ENCODE peak calls at places on chromosomes 3 and 15, in seven cellular contexts. I is IMR-90, P is H9, B is neuronal stem cell, Z is mesendoderm, D is trophoblast cell, L is H1. R is an unnamed sample.

GRCh38 chr15:22979069-22979698 is 984 bp downstream of the CYFIP1 start:
- DNase-seq in I (peak), P (peak), B (peak), Z (peak), D (peak), L (peak), R (peak)

GRCh38 chr15:71654714-71655174 is 155.6 kb upstream of the NR2E3 start:
- DNase-seq in I (no peak), P (no peak), B (no peak), Z (no peak), D (no peak), L (no peak), R (no peak)

GRCh38 chr3:170418422-170419300 is at the start of gene CLDN11:
- DNase-seq in I (peak), P (peak), B (no peak), Z (peak), D (no peak), L (peak), R (peak)

GRCh38 chr3:63128380-63128779 is 149.7 kb upstream of the SYNPR start:
- DNase-seq in I (no peak), P (peak), B (no peak), Z (peak), D (no peak), L (no peak), R (no peak)

GRCh38 chr3:112671930-112672715 is 31.2 kb upstream of the CCDC80 start:
- DNase-seq in I (peak), P (no peak), B (no peak), Z (peak), D (peak), L (no peak), R (peak)

GRCh38 chr3:58266577-58266976 is 29.0 kb downstream of the ABHD6 start:
- DNase-seq in I (no peak), P (no peak), B (no peak), Z (no peak), D (no peak), L (no peak), R (no peak)

GRCh38 chr3:171862993-171863521 is 19.9 kb downstream of the TMEM212 start:
- DNase-seq in I (peak), P (no peak), B (no peak), Z (no peak), D (peak), L (no peak), R (peak)

GRCh38 chr3:133895208-133896001 is at the start of gene RAB6B:
- DNase-seq in I (peak), P (peak), B (peak), Z (peak), D (peak), L (peak), R (peak)

GRCh38 chr15:40511472-40512133 is 40.8 kb downstream of the CHST14 start:
- DNase-seq in I (no peak), P (peak), B (no peak), Z (peak), D (peak), L (peak), R (peak)

GRCh38 chr3:188749010-188749617 is 422.7 kb upstream of the TPRG1 start:
- DNase-seq in I (no peak), P (peak), B (peak), Z (peak), D (peak), L (peak), R (no peak)

GRCh38 chr15:58458076-58458475 is 26.3 kb downstream of the LIPC start:
- DNase-seq in I (no peak), P (no peak), B (no peak), Z (no peak), D (no peak), L (no peak), R (peak)

GRCh38 chr3:151838574-151839312 is 24.8 kb downstream of the AADAC start:
- DNase-seq in I (peak), P (peak), B (peak), Z (peak), D (peak), L (no peak), R (peak)

GRCh38 chr15:85331666-85332261 is 48.6 kb upstream of the AKAP13 start:
- DNase-seq in I (no peak), P (no peak), B (no peak), Z (no peak), D (no peak), L (no peak), R (no peak)

GRCh38 chr3:180571831-180572578 is 30.0 kb upstream of the TTC14 start:
- DNase-seq in I (no peak), P (no peak), B (no peak), Z (peak), D (no peak), L (no peak), R (no peak)

GRCh38 chr15:99686290-99686689 is 46.9 kb downstream of the LYSMD4 start:
- DNase-seq in I (no peak), P (no peak), B (no peak), Z (peak), D (no peak), L (no peak), R (no peak)

GRCh38 chr15:78988361-78988911 is 43.6 kb upstream of the CTSH start:
- DNase-seq in I (peak), P (no peak), B (no peak), Z (peak), D (peak), L (no peak), R (peak)

GRCh38 chr3:115836944-115837343 is 213.6 kb downstream of the GAP43 start:
- DNase-seq in I (peak), P (no peak), B (no peak), Z (peak), D (peak), L (no peak), R (peak)

GRCh38 chr3:157156844-157157635 is 2.9 kb downstream of the CCNL1 start:
- DNase-seq in I (peak), P (no peak), B (no peak), Z (peak), D (peak), L (no peak), R (peak)

GRCh38 chr3:134839422-134839821 is 44.4 kb downstream of the EPHB1 start:
- DNase-seq in I (no peak), P (no peak), B (no peak), Z (no peak), D (no peak), L (no peak), R (no peak)

GRCh38 chr15:75407083-75407482 is 38.7 kb upstream of the MAN2C1 start:
- DNase-seq in I (no peak), P (no peak), B (no peak), Z (no peak), D (no peak), L (no peak), R (no peak)
- H2BK5ac ChIP-seq in I (no peak), P (no peak), B (no peak), Z (no peak), D (no peak), L (no peak), R (no peak)

GRCh38 chr3:87333393-87333892 is 57.1 kb upstream of the POU1F1 start:
- DNase-seq in I (peak), P (no peak), B (no peak), Z (peak), D (peak), L (no peak), R (peak)

GRCh38 chr3:87336761-87337160 is 60.4 kb upstream of the POU1F1 start:
- DNase-seq in I (no peak), P (no peak), B (no peak), Z (no peak), D (no peak), L (no peak), R (no peak)

GRCh38 chr3:87332789-87333188 is 56.4 kb upstream of the POU1F1 start:
- DNase-seq in I (no peak), P (no peak), B (no peak), Z (no peak), D (no peak), L (no peak), R (no peak)

GRCh38 chr3:87335931-87336330 is 59.5 kb upstream of the POU1F1 start:
- DNase-seq in I (no peak), P (no peak), B (no peak), Z (no peak), D (no peak), L (no peak), R (no peak)
- H2BK5ac ChIP-seq in I (no peak), P (no peak), B (no peak), Z (no peak), D (no peak), L (no peak), R (no peak)

GRCh38 chr3:11768604-11769003 is 78.1 kb downstream of the TAMM41 start:
- DNase-seq in I (no peak), P (no peak), B (no peak), Z (no peak), D (peak), L (no peak), R (no peak)

GRCh38 chr3:11770105-11770476 is 76.6 kb downstream of the TAMM41 start:
- DNase-seq in I (no peak), P (no peak), B (no peak), Z (no peak), D (peak), L (peak), R (no peak)

GRCh38 chr3:11774296-11774877 is 72.3 kb downstream of the TAMM41 start:
- DNase-seq in I (peak), P (peak), B (peak), Z (peak), D (peak), L (peak), R (peak)

GRCh38 chr3:11769704-11770103 is 77.0 kb downstream of the TAMM41 start:
- DNase-seq in I (no peak), P (no peak), B (no peak), Z (no peak), D (peak), L (no peak), R (no peak)

DNA sequence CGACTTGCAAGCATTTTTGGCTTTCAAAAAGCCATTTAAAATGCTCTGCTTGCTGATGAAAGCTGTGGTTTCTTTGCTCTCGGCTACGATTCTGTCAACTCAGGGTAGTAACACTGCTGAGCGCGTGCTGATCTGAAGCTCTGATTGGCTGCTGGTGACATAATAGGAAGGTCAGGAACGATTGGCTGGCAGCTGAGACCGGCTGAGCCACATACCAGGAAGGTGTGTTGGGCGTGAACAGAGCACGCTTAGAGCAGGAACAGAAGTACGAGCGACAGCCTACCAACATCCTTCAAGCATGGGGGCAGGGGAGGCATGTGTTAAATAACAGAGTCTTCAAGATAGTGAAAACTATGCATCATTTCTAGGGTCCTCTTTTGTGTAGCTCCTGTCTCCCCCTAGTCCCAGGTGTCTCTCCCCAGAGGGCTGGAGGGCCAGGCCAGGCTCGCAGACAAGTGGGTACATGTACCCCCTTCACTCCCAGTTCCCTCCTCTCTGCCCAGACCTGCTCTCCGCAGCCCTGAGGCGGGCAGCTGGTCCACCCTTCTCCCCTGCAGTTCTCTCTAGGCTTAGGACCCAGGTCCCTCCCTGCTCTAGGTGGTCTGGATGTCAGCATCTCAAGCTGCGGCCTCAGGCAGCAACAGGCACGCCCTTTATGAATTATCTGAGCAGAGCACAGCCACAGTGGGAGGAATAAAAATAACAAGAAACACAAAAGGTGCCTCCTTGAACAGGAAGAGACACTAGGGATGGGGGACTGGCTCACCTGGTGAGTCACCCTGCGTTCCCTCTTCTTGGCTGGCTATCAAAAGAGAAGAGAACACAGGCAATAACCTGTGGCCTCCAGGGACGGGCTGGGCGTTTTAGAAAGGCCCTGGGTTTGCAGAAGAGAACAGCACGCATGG is 76.0 kb downstream of the TAMM41 start:
- DNase-seq in I (peak), P (peak), B (peak), Z (peak), D (peak), L (peak), R (peak)
- H2BK5ac ChIP-seq in I (no peak), P (no peak), B (no peak), Z (no peak), D (peak), L (peak), R (no peak)

GRCh38 chr3:119340436-119340835 is 46.3 kb downstream of the ARHGAP31 start:
- DNase-seq in I (no peak), P (no peak), B (no peak), Z (no peak), D (no peak), L (no peak), R (no peak)
- H2BK5ac ChIP-seq in I (no peak), P (no peak), B (no peak), Z (no peak), D (no peak), L (no peak), R (no peak)

DNA sequence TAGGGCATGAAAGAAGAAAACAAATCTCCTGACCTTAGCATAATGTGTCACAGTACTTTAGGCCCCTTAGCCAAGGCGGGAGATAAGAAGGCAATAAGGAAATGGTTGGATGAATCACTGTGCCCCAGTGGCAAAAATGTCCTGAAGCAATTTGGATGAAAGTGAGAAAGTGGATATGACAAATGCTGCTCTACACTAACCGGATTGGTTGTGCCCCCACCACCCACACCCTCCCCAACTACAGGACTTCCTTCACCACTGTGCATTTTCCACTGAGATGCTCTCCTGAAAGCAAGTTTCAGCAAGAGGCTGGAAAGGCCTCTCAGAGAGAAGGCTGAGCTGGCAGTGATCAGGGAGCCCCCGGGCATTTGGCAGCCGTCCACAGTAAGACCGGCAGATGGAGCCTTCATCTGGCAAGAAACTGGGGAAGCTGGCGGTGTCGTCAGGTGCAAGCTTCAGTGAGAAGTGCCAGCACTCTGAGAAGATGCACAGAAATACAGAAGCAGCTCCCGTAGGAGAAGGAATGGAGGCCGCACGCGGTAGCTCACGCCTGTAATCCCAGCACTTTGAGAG is 63.8 kb downstream of the ATP1B3 start:
- DNase-seq in I (peak), P (peak), B (no peak), Z (peak), D (peak), L (no peak), R (peak)
- H2BK5ac ChIP-seq in I (no peak), P (no peak), B (no peak), Z (no peak), D (no peak), L (no peak), R (no peak)

GRCh38 chr3:45580142-45580541 is 14.4 kb upstream of the LIMD1 start:
- DNase-seq in I (no peak), P (no peak), B (no peak), Z (no peak), D (no peak), L (no peak), R (no peak)
- H2BK5ac ChIP-seq in I (no peak), P (no peak), B (no peak), Z (no peak), D (no peak), L (no peak), R (no peak)

DNA sequence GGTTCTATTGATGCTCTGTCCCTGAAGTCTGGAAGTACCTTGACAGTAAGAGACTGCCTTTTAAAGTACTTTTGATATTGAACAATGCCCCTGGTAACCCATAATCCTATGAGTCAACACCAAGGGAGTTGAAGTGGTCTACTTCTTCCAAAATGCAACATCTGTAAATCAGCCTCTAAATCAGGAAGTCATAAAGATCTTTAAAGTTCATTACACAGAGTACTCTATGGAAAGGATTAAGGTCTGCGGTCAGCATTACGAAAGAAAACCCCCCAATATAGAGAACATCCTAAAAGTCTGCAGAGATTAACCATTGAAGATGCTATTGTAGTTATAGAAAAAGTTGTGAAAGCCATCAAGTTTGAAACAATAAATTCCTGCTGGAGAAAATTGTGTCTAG is 52.7 kb upstream of the CMC1 start:
- DNase-seq in I (no peak), P (no peak), B (no peak), Z (no peak), D (no peak), L (no peak), R (no peak)
- H2BK5ac ChIP-seq in I (no peak), P (no peak), B (no peak), Z (no peak), D (no peak), L (no peak), R (no peak)

GRCh38 chr3:127560051-127560787 is 30.3 kb downstream of the TPRA1 start:
- DNase-seq in I (no peak), P (no peak), B (no peak), Z (no peak), D (no peak), L (no peak), R (no peak)
- H2BK5ac ChIP-seq in I (no peak), P (no peak), B (no peak), Z (no peak), D (no peak), L (no peak), R (no peak)

GRCh38 chr3:161393803-161394202 is 22.5 kb upstream of the SPTSSB start:
- DNase-seq in I (no peak), P (no peak), B (no peak), Z (no peak), D (no peak), L (no peak), R (no peak)
- H2BK5ac ChIP-seq in I (no peak), P (no peak), B (no peak), Z (no peak), D (no peak), L (no peak), R (no peak)

GRCh38 chr15:48423342-48423741 is 92.1 kb downstream of the DUT start:
- DNase-seq in I (no peak), P (no peak), B (no peak), Z (no peak), D (peak), L (no peak), R (no peak)

GRCh38 chr15:48424076-48424475 is 92.8 kb downstream of the DUT start:
- DNase-seq in I (peak), P (no peak), B (no peak), Z (peak), D (peak), L (no peak), R (peak)

GRCh38 chr15:48426941-48427340 is 95.7 kb downstream of the DUT start:
- DNase-seq in I (no peak), P (no peak), B (no peak), Z (no peak), D (no peak), L (no peak), R (no peak)

GRCh38 chr15:48426047-48426446 is 94.8 kb downstream of the DUT start:
- DNase-seq in I (no peak), P (no peak), B (no peak), Z (no peak), D (no peak), L (no peak), R (no peak)

DNA sequence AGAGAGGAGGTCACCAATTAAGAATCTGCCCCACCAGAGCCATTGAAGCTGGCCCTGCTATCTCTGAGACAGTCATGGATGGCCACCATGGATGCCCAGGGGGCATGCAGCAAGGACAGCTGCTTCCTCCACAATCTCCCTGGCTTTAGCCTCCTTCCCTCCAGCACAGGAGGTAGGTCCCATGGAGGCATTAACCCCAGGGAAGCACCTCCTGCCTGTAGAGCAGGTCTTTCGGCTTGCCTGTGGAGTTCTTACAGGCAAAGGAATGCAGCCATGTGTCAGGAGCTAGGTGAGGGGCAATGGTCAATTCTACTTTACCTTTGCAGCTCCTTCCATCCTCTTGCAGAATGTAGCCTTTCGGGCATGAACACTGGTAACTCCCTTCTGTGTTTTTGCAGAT is 93.8 kb downstream of the DUT start:
- DNase-seq in I (no peak), P (no peak), B (no peak), Z (peak), D (peak), L (no peak), R (no peak)
- H2BK5ac ChIP-seq in I (no peak), P (no peak), B (no peak), Z (no peak), D (no peak), L (no peak), R (no peak)